ENCODE peak calls at places on chromosomes 13 and 19, in eight cellular contexts. N, U, V, A, X, B, W and P are unnamed samples.

GRCh38 chr13:48201044-48201443 is 32.0 kb upstream of the ITM2B start:
- DNase-seq in N (no peak), U (peak; percentile 21), V (no peak), A (no peak), X (no peak), B (no peak), W (no peak), P (no peak)

GRCh38 chr19:47444388-47444821 is 25.1 kb upstream of the MEIS3 start:
- DNase-seq in N (no peak), U (no peak), V (no peak), A (no peak), X (no peak), B (no peak), W (no peak), P (peak; percentile 35)

GRCh38 chr13:95059306-95059705 is 241.9 kb downstream of the ABCC4 start:
- DNase-seq in N (no peak), U (no peak), V (no peak), A (no peak), X (no peak), B (no peak), W (no peak), P (no peak)

GRCh38 chr19:20357921-20358320 is 190.9 kb downstream of the ZNF486 start:
- DNase-seq in N (no peak), U (no peak), V (no peak), A (no peak), X (no peak), B (no peak), W (no peak), P (no peak)

GRCh38 chr13:78160793-78161192 is 242.2 kb upstream of the EDNRB start:
- DNase-seq in N (no peak), U (no peak), V (no peak), A (no peak), X (no peak), B (no peak), W (no peak), P (no peak)

GRCh38 chr13:84844473-84844872 is 954.7 kb downstream of the SLITRK6 start:
- DNase-seq in N (no peak), U (no peak), V (no peak), A (no peak), X (no peak), B (peak; percentile 10), W (no peak), P (no peak)

GRCh38 chr19:3366761-3367571 is 583 bp downstream of the NFIC start:
- DNase-seq in N (no peak), U (peak; percentile 54), V (peak; percentile 64), A (no peak), X (no peak), B (no peak), W (no peak), P (peak; percentile 72)

GRCh38 chr13:40130871-40131636 is 475.6 kb downstream of the COG6 start:
- DNase-seq in N (no peak), U (peak; percentile 21), V (peak; percentile 75), A (no peak), X (no peak), B (peak; percentile 70), W (no peak), P (no peak)

GRCh38 chr19:50333737-50334617 is 4.8 kb upstream of the KCNC3 start:
- DNase-seq in N (peak; percentile 66), U (peak; percentile 84), V (peak; percentile 27), A (no peak), X (no peak), B (peak; percentile 90), W (peak; percentile 36), P (peak; percentile 69)

GRCh38 chr19:51207747-51208146 is 17.1 kb upstream of the CD33 start:
- DNase-seq in N (no peak), U (no peak), V (no peak), A (no peak), X (no peak), B (no peak), W (no peak), P (no peak)

GRCh38 chr19:30908262-30908771 is 440.9 kb downstream of the TSHZ3 start:
- DNase-seq in N (no peak), U (no peak), V (no peak), A (no peak), X (no peak), B (no peak), W (no peak), P (no peak)

GRCh38 chr19:782195-783043 is 14.8 kb upstream of the PTBP1 start:
- DNase-seq in N (no peak), U (no peak), V (no peak), A (no peak), X (peak; percentile 59), B (peak; percentile 91), W (no peak), P (no peak)

GRCh38 chr19:16623066-16623465 is 4.9 kb downstream of the MED26 start:
- DNase-seq in N (no peak), U (no peak), V (no peak), A (no peak), X (no peak), B (no peak), W (no peak), P (no peak)
- H3K4me1 ChIP-seq in N (peaks cover 9% of the 10 kb centered on the region), U (peaks cover 19% of the 10 kb centered on the region), V (peaks cover 19% of the 10 kb centered on the region), A (peaks cover 80% of the 10 kb centered on the region), X (no peaks in the 10 kb centered on the region), B (peaks cover 9% of the 10 kb centered on the region), W (peaks cover 16% of the 10 kb centered on the region), P (peaks cover 64% of the 10 kb centered on the region)

GRCh38 chr13:73998631-73999030 is 135.6 kb downstream of the KLF12 start:
- DNase-seq in N (no peak), U (no peak), V (no peak), A (no peak), X (no peak), B (no peak), W (no peak), P (no peak)
- H3K4me3 ChIP-seq in N (no peak overlapping the region), U (no peak overlapping the region), V (no peak overlapping the region), A (no peak overlapping the region), X (no peak overlapping the region), B (no peak overlapping the region), W (no peak overlapping the region), P (no peak overlapping the region)

DNA sequence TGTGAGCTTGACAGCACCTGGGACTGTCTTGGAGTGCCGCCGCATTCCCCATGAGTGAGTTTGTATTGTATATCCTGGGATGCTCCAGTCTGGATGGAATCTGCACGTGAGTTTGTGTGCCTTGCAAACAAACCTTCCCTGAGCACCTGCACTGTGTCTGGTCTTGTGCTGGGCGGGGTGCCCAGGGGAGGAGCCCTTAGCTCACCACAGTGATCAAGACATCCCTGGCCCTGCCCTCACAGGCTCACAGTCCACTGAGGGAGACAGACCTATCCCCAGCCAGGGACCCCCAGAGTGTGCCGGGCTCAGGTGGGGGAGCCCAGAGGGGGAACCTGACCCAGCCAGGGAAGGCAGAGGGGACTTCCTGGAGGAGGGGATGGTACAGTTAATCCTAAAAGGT is 1.7 kb upstream of the BCAM start:
- DNase-seq in N (no peak), U (peak; percentile 72), V (no peak), A (no peak), X (no peak), B (peak; percentile 83), W (no peak), P (no peak)
- TF ChIP-seq POLR2A in N (no peak), U (no peak), V (no peak), A (no peak), X (no peak), B (no peak), W (no peak), P (no peak)

DNA sequence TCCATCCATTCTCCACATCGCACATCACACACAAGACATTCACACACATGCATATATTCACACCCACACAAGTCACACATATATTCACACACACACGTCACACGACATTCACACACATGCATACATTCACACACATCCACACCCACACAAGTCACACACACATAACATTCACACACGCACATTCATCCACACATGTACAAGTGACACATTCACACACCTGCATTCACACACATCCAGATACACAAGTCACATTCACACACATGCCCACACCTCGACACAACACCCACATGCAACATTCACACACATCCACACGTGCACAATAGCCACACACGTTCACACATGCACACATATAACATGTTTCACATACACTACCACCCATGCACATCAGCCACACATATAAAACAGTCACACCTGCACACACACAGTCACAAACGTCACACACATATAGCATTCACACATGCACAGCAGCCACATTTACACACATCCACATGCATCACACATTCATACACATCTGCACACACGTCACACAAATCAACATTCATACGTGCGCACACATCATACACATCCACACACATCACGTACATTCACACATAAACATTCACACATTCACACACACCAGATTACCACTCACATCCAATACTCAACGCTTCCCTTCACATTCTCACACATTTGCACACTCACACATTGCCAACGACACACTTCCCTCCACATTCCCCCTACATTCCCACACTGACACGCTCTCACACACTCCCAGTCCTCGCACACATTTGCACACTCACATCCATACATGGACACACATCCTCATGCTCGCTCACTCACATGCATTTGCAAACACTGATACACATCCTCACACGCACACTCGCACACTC is 41.0 kb downstream of the ANKRD10 start:
- DNase-seq in N (no peak), U (no peak), V (no peak), A (no peak), X (no peak), B (no peak), W (no peak), P (no peak)
- H3K4me1 ChIP-seq in N (peaks cover 4% of the 10 kb centered on the region), U (peaks cover 29% of the 10 kb centered on the region), V (peaks cover 12% of the 10 kb centered on the region), A (peaks cover 51% of the 10 kb centered on the region), X (peaks cover 24% of the 10 kb centered on the region), B (peaks cover 21% of the 10 kb centered on the region), W (peaks cover 14% of the 10 kb centered on the region), P (peaks cover 36% of the 10 kb centered on the region)

DNA sequence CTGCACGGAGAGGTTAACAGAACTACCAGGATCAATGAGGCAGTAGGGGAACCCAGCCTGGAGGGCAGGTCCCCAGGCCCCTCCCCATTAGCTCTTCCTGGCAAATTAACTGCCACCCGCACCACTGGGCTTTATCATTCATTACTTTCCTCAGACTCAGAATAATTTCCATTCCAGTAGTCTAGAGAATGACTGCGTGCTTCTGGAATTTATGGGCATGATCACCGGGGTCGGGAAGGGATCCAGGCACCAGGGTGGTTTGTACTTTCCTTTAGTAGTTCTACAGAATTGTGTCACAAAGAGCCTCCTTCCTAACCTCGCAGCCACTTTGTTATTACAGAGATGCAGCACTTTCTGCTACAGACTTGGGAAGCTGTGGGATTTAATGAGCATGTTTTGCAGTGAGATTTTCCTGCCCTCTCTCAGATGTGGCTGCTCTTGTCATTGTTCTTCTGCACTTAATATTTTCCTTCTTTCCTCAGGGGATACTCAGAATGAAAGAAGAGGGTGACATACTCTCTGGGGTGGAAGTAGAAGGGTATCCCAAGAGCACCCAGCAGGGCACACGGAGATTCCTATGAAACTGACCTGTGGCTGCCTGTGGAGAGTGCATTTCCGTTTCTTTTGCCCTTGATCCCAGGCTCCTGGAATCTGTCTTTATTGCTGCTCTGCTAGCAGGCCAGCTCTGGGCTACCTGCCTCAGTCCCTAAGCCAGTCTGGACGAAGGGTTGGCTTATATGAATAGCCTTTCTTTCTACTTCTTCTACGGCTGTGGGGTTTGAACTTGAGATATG is 285.0 kb upstream of the SLC10A2 start:
- DNase-seq in N (no peak), U (peak; percentile 10), V (no peak), A (no peak), X (peak; percentile 21), B (no peak), W (no peak), P (no peak)
- H3K4me3 ChIP-seq in N (no peak overlapping the region), U (no peak overlapping the region), V (no peak overlapping the region), A (no peak overlapping the region), X (peak overlapping the region; percentile 23), B (no peak overlapping the region), W (no peak overlapping the region), P (no peak overlapping the region)